ENCODE peak calls at places on chromosomes 5 and 9, in seven cellular contexts. X, T, D, N, Q, A and K are unnamed samples.

GRCh38 chr5:39201160-39201794 is 18.1 kb downstream of the FYB1 start:
- DNase-seq in X (no peak), T (no peak), D (no peak), N (no peak), Q (no peak), A (no peak), K (no peak)

GRCh38 chr5:106862450-106863193 is 808.1 kb downstream of the EFNA5 start:
- DNase-seq in X (peak), T (peak), D (no peak), N (no peak), Q (peak), A (no peak), K (no peak)

GRCh38 chr9:114852050-114852594 is 46.3 kb upstream of the TNFSF15 start:
- DNase-seq in X (no peak), T (no peak), D (no peak), N (no peak), Q (no peak), A (no peak), K (peak)

GRCh38 chr5:108382784-108383358 is 973 bp upstream of the FBXL17 start:
- DNase-seq in X (peak), T (peak), D (no peak), N (no peak), Q (peak), A (no peak), K (peak)

GRCh38 chr9:89635007-89635742 is 30.4 kb downstream of the GADD45G start:
- DNase-seq in X (no peak), T (no peak), D (no peak), N (no peak), Q (no peak), A (no peak), K (no peak)

GRCh38 chr5:375921-376871 is 54.7 kb downstream of the AHRR start:
- DNase-seq in X (no peak), T (no peak), D (no peak), N (no peak), Q (no peak), A (no peak), K (no peak)

GRCh38 chr5:17928571-17928970 is 294.3 kb downstream of the TAF11L14 start:
- DNase-seq in X (peak), T (no peak), D (no peak), N (no peak), Q (no peak), A (no peak), K (no peak)

GRCh38 chr9:86282979-86283535 is 719 bp upstream of the ISCA1 start:
- DNase-seq in X (no peak), T (peak), D (no peak), N (no peak), Q (no peak), A (no peak), K (peak)

GRCh38 chr5:59584858-59585846 is 308.4 kb downstream of the PDE4D start:
- DNase-seq in X (no peak), T (no peak), D (no peak), N (no peak), Q (no peak), A (no peak), K (no peak)

GRCh38 chr5:50301756-50302155 is 139.3 kb downstream of the EMB start:
- DNase-seq in X (no peak), T (no peak), D (no peak), N (no peak), Q (no peak), A (no peak), K (no peak)

GRCh38 chr9:113609562-113610318 is 146.2 kb downstream of the RGS3 start:
- DNase-seq in X (no peak), T (no peak), D (no peak), N (no peak), Q (no peak), A (no peak), K (no peak)

GRCh38 chr9:6488395-6488794 is 75.4 kb downstream of the UHRF2 start:
- DNase-seq in X (no peak), T (no peak), D (no peak), N (no peak), Q (no peak), A (peak), K (no peak)

GRCh38 chr9:6630502-6631206 is 14.9 kb downstream of the GLDC start:
- DNase-seq in X (no peak), T (no peak), D (no peak), N (no peak), Q (no peak), A (no peak), K (no peak)

GRCh38 chr9:131727184-131727785 is 12.6 kb downstream of the RAPGEF1 start:
- DNase-seq in X (no peak), T (no peak), D (no peak), N (no peak), Q (no peak), A (no peak), K (no peak)